ENCODE peak calls at places on chromosomes 16 and 17, in five cellular contexts. One of them, this sample, is unnamed.

GRCh38 chr17:42387221-42387657 is 1.0 kb downstream of the STAT3 start:
- DNase-seq in pulmonary artery endothelial cell: no peak
- DNase-seq in AG08396: peak
- DNase-seq in GM03348: peak
- DNase-seq in mucosa of descending colon: no peak
- DNase-seq in this sample: no peak

GRCh38 chr17:75576661-75577060 is 10.9 kb upstream of the MYO15B start:
- DNase-seq in pulmonary artery endothelial cell: no peak
- DNase-seq in AG08396: no peak
- DNase-seq in GM03348: no peak
- DNase-seq in mucosa of descending colon: no peak
- DNase-seq in this sample: no peak

GRCh38 chr16:56199164-56199563 is 7.9 kb downstream of the GNAO1 start:
- DNase-seq in pulmonary artery endothelial cell: no peak
- DNase-seq in AG08396: no peak
- DNase-seq in GM03348: no peak
- DNase-seq in mucosa of descending colon: no peak
- DNase-seq in this sample: no peak

GRCh38 chr17:5854871-5855554 is 215.2 kb upstream of the WSCD1 start:
- DNase-seq in pulmonary artery endothelial cell: no peak
- DNase-seq in AG08396: no peak
- DNase-seq in GM03348: no peak
- DNase-seq in mucosa of descending colon: no peak
- DNase-seq in this sample: no peak

GRCh38 chr17:75872434-75873351 is 5.7 kb downstream of the TRIM47 start:
- DNase-seq in pulmonary artery endothelial cell: peak
- DNase-seq in AG08396: peak
- DNase-seq in GM03348: peak
- DNase-seq in mucosa of descending colon: peak
- DNase-seq in this sample: no peak

GRCh38 chr17:957856-958421 is 21.6 kb downstream of the NXN start:
- DNase-seq in pulmonary artery endothelial cell: no peak
- DNase-seq in AG08396: no peak
- DNase-seq in GM03348: no peak
- DNase-seq in mucosa of descending colon: peak
- DNase-seq in this sample: no peak

GRCh38 chr16:26111900-26112299 is 420.1 kb downstream of the HS3ST4 start:
- DNase-seq in pulmonary artery endothelial cell: no peak
- DNase-seq in AG08396: no peak
- DNase-seq in GM03348: no peak
- DNase-seq in mucosa of descending colon: no peak
- DNase-seq in this sample: no peak

GRCh38 chr16:21203155-21203797 is 8.1 kb downstream of the ZP2 start:
- DNase-seq in pulmonary artery endothelial cell: no peak
- DNase-seq in AG08396: no peak
- DNase-seq in GM03348: no peak
- DNase-seq in mucosa of descending colon: no peak
- DNase-seq in this sample: no peak

GRCh38 chr16:58502217-58502921 is 2.4 kb downstream of the NDRG4 start:
- DNase-seq in pulmonary artery endothelial cell: no peak
- DNase-seq in AG08396: no peak
- DNase-seq in GM03348: no peak
- DNase-seq in mucosa of descending colon: no peak
- DNase-seq in this sample: no peak

GRCh38 chr17:77722366-77722765 is 236.1 kb upstream of the TNRC6C start:
- DNase-seq in pulmonary artery endothelial cell: no peak
- DNase-seq in AG08396: peak
- DNase-seq in GM03348: no peak
- DNase-seq in mucosa of descending colon: no peak
- DNase-seq in this sample: no peak

GRCh38 chr16:14609716-14610115 is 20.3 kb downstream of the PARN start:
- DNase-seq in pulmonary artery endothelial cell: no peak
- DNase-seq in AG08396: no peak
- DNase-seq in GM03348: no peak
- DNase-seq in mucosa of descending colon: no peak
- DNase-seq in this sample: no peak

GRCh38 chr16:59690216-59690615 is 956.1 kb upstream of the GOT2 start:
- DNase-seq in pulmonary artery endothelial cell: no peak
- DNase-seq in AG08396: no peak
- DNase-seq in GM03348: no peak
- DNase-seq in mucosa of descending colon: no peak
- DNase-seq in this sample: no peak

GRCh38 chr17:8859029-8859803 is 8.3 kb downstream of the PIK3R6 start:
- DNase-seq in pulmonary artery endothelial cell: no peak
- DNase-seq in AG08396: no peak
- DNase-seq in GM03348: peak
- DNase-seq in mucosa of descending colon: no peak
- DNase-seq in this sample: no peak

GRCh38 chr17:68346448-68346847 is 55.2 kb downstream of the ARSG start:
- DNase-seq in pulmonary artery endothelial cell: no peak
- DNase-seq in AG08396: no peak
- DNase-seq in GM03348: no peak
- DNase-seq in mucosa of descending colon: peak
- DNase-seq in this sample: no peak

GRCh38 chr17:7002288-7003047 is 6.6 kb downstream of the ALOX12 start:
- DNase-seq in pulmonary artery endothelial cell: no peak
- DNase-seq in AG08396: no peak
- DNase-seq in GM03348: no peak
- DNase-seq in mucosa of descending colon: no peak
- DNase-seq in this sample: no peak

GRCh38 chr16:19844945-19845641 is 39.6 kb downstream of the GPRC5B start:
- DNase-seq in pulmonary artery endothelial cell: no peak
- DNase-seq in AG08396: peak
- DNase-seq in GM03348: peak
- DNase-seq in mucosa of descending colon: no peak
- DNase-seq in this sample: no peak

GRCh38 chr17:68576811-68577551 is 24.2 kb downstream of the FAM20A start:
- DNase-seq in pulmonary artery endothelial cell: no peak
- DNase-seq in AG08396: peak
- DNase-seq in GM03348: peak
- DNase-seq in mucosa of descending colon: no peak
- DNase-seq in this sample: no peak

GRCh38 chr17:40341808-40342574 is 22.5 kb downstream of the GJD3 start:
- DNase-seq in pulmonary artery endothelial cell: no peak
- DNase-seq in AG08396: peak
- DNase-seq in GM03348: peak
- DNase-seq in mucosa of descending colon: peak
- DNase-seq in this sample: peak

GRCh38 chr17:12538003-12538402 is 127.7 kb upstream of the MYOCD start:
- DNase-seq in pulmonary artery endothelial cell: no peak
- DNase-seq in AG08396: no peak
- DNase-seq in GM03348: no peak
- DNase-seq in mucosa of descending colon: no peak
- DNase-seq in this sample: no peak

GRCh38 chr16:4115209-4115940 is 867 bp downstream of the ADCY9 start:
- DNase-seq in pulmonary artery endothelial cell: peak
- DNase-seq in AG08396: peak
- DNase-seq in GM03348: peak
- DNase-seq in mucosa of descending colon: peak
- DNase-seq in this sample: no peak

GRCh38 chr17:35132816-35133550 is 9.1 kb downstream of the NLE1 start:
- DNase-seq in pulmonary artery endothelial cell: no peak
- DNase-seq in AG08396: no peak
- DNase-seq in GM03348: no peak
- DNase-seq in mucosa of descending colon: no peak
- DNase-seq in this sample: no peak

This sample was measured in hypothalamus.